ENCODE peak calls at places on chromosome 18, in six cellular contexts. F, K, N, A, R and X are unnamed samples.
A peak's percentile ranks its signal among the peaks of the same experiment; 100 is the strongest.

GRCh38 chr18:2889761-2890192 is 43.0 kb downstream of the EMILIN2 start:
- DNase-seq in A (no peak), N (no peak), K (no peak), R (no peak), F (no peak), X (no peak)

GRCh38 chr18:30889582-30890301 is 152.8 kb downstream of the DSC3 start:
- DNase-seq in A (no peak), R (peak; percentile 10), K (no peak), N (no peak), F (no peak), X (no peak)

GRCh38 chr18:46736736-46737135 is 20.1 kb downstream of the ST8SIA5 start:
- DNase-seq in N (no peak), R (no peak), K (no peak), A (no peak), F (no peak), X (no peak)

GRCh38 chr18:23135679-23136325 is 517 bp downstream of the CABLES1 start:
- DNase-seq in R (peak; percentile 68), N (no peak), K (no peak), A (peak; percentile 7), F (peak; percentile 47), X (no peak)

GRCh38 chr18:44852818-44853217 is 172.1 kb downstream of the SETBP1 start:
- DNase-seq in K (no peak), F (no peak), R (no peak), A (no peak), N (no peak), X (no peak)

GRCh38 chr18:76266226-76266991 is 228.6 kb downstream of the ZNF516 start:
- DNase-seq in A (no peak), N (no peak), F (no peak), R (no peak), K (no peak), X (no peak)

GRCh38 chr18:2536493-2536892 is 34.8 kb downstream of the METTL4 start:
- DNase-seq in F (peak; percentile 90), K (no peak), N (no peak), R (no peak), A (no peak), X (no peak)

GRCh38 chr18:69992776-69993175 is 45.1 kb upstream of the CD226 start:
- DNase-seq in F (peak; percentile 66), R (no peak), K (no peak), N (no peak), A (no peak), X (no peak)

GRCh38 chr18:61949946-61950345 is 57.1 kb upstream of the RNF152 start:
- DNase-seq in N (no peak), A (no peak), F (peak; percentile 3), K (no peak), R (no peak), X (no peak)

GRCh38 chr18:62179213-62179612 is 7.6 kb downstream of the PIGN start:
- DNase-seq in A (no peak), K (no peak), F (no peak), R (no peak), N (no peak), X (no peak)

GRCh38 chr18:111292-112014 is 46.9 kb upstream of the USP14 start:
- DNase-seq in F (peak; percentile 7), K (peak; percentile 65), N (no peak), A (peak; percentile 76), R (peak; percentile 86), X (peak; percentile 67)

GRCh38 chr18:36620801-36621200 is 208.0 kb downstream of the TPGS2 start:
- DNase-seq in R (no peak), A (no peak), K (no peak), N (no peak), F (peak; percentile 17), X (no peak)

GRCh38 chr18:2536063-2536462 is 35.2 kb downstream of the METTL4 start:
- DNase-seq in F (no peak), N (no peak), A (no peak), K (no peak), R (no peak), X (no peak)

GRCh38 chr18:46622999-46623398 is 34.0 kb downstream of the LOXHD1 start:
- DNase-seq in N (no peak), R (peak; percentile 36), K (no peak), F (peak; percentile 21), A (no peak), X (no peak)

GRCh38 chr18:43587538-43588153 is 310.4 kb upstream of the SYT4 start:
- DNase-seq in K (no peak), F (peak; percentile 10), A (no peak), R (peak; percentile 50), N (no peak), X (no peak)

GRCh38 chr18:78305789-78306188 is 673.8 kb upstream of the SALL3 start:
- DNase-seq in R (no peak), A (no peak), K (no peak), F (no peak), N (no peak), X (no peak)

GRCh38 chr18:48928787-48929186 is 22.0 kb downstream of the SMAD7 start:
- DNase-seq in F (no peak), A (peak; percentile 40), R (no peak), N (no peak), K (peak; percentile 74), X (peak; percentile 57)

GRCh38 chr18:11327656-11328055 is 178.3 kb upstream of the PIEZO2 start:
- DNase-seq in R (no peak), K (no peak), N (no peak), A (no peak), F (peak; percentile 2), X (no peak)

GRCh38 chr18:48608581-48608980 is 69.8 kb downstream of the CTIF start:
- DNase-seq in F (no peak), K (no peak), N (no peak), R (no peak), A (no peak), X (no peak)

GRCh38 chr18:8423051-8423558 is 186.1 kb upstream of the RAB12 start:
- DNase-seq in N (no peak), F (no peak), R (no peak), K (no peak), A (no peak), X (no peak)

GRCh38 chr18:8717011-8717770 is 11.8 kb downstream of the MTCL1 start:
- DNase-seq in N (no peak), F (no peak), R (no peak), A (no peak), K (no peak), X (no peak)

GRCh38 chr18:50507120-50507590 is 52.7 kb upstream of the MAPK4 start:
- DNase-seq in A (no peak), F (peak; percentile 3), R (peak; percentile 23), N (no peak), K (no peak), X (no peak)

GRCh38 chr18:67672142-67672541 is 155.6 kb upstream of the DSEL start:
- DNase-seq in A (no peak), K (no peak), F (no peak), R (no peak), N (no peak), X (no peak)

GRCh38 chr18:63152791-63153190 is 166.8 kb downstream of the BCL2 start:
- DNase-seq in F (no peak), K (peak; percentile 58), A (no peak), R (no peak), N (no peak), X (no peak)

GRCh38 chr18:46297621-46298020 is 193.4 kb downstream of the HAUS1 start:
- DNase-seq in N (no peak), R (no peak), A (no peak), F (no peak), K (no peak), X (peak; percentile 11)

GRCh38 chr18:50527636-50528307 is 32.1 kb upstream of the MAPK4 start:
- DNase-seq in A (no peak), N (no peak), F (no peak), K (no peak), R (no peak), X (no peak)

GRCh38 chr18:21134895-21135294 is 23.3 kb upstream of the ROCK1 start:
- DNase-seq in R (peak; percentile 28), F (peak; percentile 33), N (peak; percentile 2), A (no peak), K (no peak), X (no peak)